ENCODE peak calls at places on chromosomes 11 and 22, in six cellular contexts. Z, D, M, C, W and O are unnamed samples.

GRCh38 chr11:17673951-17674350 is 45.4 kb upstream of the MYOD1 start:
- DNase-seq in Z (no peak), W (no peak), M (no peak), D (peak; percentile 36), C (no peak), O (peak; percentile 73)

GRCh38 chr11:128210148-128210940 is 377.0 kb downstream of the ETS1 start:
- DNase-seq in M (no peak), W (peak; percentile 72), Z (no peak), C (no peak), D (peak; percentile 98), O (peak; percentile 100)

GRCh38 chr11:120878781-120879180 is 145.1 kb upstream of the TBCEL start:
- DNase-seq in Z (no peak), D (no peak), C (no peak), W (no peak), M (no peak), O (no peak)

GRCh38 chr22:37501176-37501609 is 15.0 kb upstream of the MFNG start:
- DNase-seq in M (no peak), D (peak; percentile 47), W (no peak), C (no peak), Z (no peak), O (no peak)

GRCh38 chr11:74388678-74389327 is 9.4 kb downstream of the PGM2L1 start:
- DNase-seq in Z (peak; percentile 43), M (no peak), C (peak; percentile 63), W (no peak), D (peak; percentile 70), O (peak; percentile 87)

GRCh38 chr11:94151903-94152677 is 23.4 kb downstream of the PANX1 start:
- DNase-seq in D (peak; percentile 81), M (peak; percentile 74), W (no peak), C (no peak), Z (no peak), O (peak; percentile 96)

GRCh38 chr11:86341382-86341781 is 33.3 kb upstream of the CCDC81 start:
- DNase-seq in D (no peak), Z (no peak), M (no peak), W (no peak), C (no peak), O (no peak)

GRCh38 chr11:134224710-134225662 is 515 bp downstream of the VPS26B start:
- DNase-seq in D (peak; percentile 25), C (peak; percentile 39), Z (peak; percentile 22), M (peak; percentile 89), W (no peak), O (peak; percentile 51)

GRCh38 chr11:114314096-114314495 is 17.9 kb downstream of the NNMT start:
- DNase-seq in D (no peak), M (no peak), Z (no peak), W (no peak), C (no peak), O (no peak)

GRCh38 chr11:74154621-74155281 is 16.1 kb downstream of the C2CD3 start:
- DNase-seq in C (no peak), D (peak; percentile 11), Z (no peak), M (no peak), W (no peak), O (peak; percentile 98)

DNA sequence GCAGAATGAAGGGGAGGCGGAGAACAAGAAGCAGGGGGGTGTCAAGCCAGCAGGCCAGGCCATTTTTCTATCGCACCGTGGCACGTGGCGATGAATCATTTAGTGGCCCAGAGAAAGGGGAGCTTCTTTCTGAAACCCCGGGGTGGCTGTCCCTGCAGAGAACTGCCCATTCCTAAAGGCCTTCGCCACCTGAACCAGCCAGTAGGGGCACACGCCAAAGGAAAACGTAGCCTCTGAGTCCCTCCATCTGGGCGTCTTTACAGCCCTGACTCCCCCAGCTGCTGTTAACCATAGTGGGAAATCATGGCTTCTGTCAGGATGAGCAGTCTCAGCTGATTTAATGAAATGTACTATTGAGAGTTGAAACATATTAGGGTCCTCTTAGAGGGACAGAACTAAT is 8.9 kb downstream of the ASPHD2 start:
- DNase-seq in C (no peak), M (no peak), W (no peak), D (no peak), Z (no peak), O (no peak)
- H3K27ac ChIP-seq in C (no peak overlapping the region), M (no peak overlapping the region), W (no peak overlapping the region), D (no peak overlapping the region), Z (no peak overlapping the region), O (no peak overlapping the region)

GRCh38 chr22:35611891-35612576 is 5.1 kb downstream of the MB start:
- DNase-seq in D (no peak), W (no peak), Z (no peak), C (peak; percentile 60), M (no peak), O (no peak)
- TF ChIP-seq CTCF in D (no peak), W (no peak), Z (no peak), C (no peak), M (no peak), O (no peak)

DNA sequence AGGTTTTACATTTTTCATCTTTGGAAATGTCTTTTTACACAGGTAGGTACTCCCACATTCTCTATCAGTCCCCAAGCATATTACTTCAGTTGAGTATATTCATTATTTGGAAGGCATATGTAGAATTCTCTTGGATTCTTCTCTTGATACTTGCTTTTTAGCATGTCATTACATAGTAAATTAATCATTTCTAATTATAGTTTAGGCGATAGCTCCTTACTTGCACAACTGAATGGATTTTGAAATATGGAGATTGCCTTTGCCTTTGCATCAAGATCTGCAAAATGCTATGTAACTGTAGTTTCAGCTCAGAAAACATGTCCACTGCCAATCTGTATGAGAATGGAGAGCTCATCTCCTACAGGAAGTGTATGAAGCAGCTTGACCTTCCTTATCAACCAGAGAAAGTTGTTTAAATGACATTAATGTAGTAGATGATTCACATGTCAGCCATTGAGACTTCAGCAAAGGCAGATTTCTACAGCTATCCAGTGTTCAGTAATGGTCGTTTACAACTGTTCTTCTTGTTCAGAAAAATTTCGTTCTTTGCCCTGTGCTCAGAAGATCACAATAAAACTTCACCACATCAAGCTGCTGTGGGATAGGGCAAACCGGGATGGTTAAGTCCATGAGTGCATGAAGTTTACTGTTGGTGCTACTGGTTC is 61.5 kb downstream of the PPP6R3 start:
- DNase-seq in D (no peak), C (no peak), M (no peak), Z (no peak), W (no peak), O (no peak)
- H3K27ac ChIP-seq in D (no peak overlapping the region), C (no peak overlapping the region), M (no peak overlapping the region), Z (no peak overlapping the region), W (no peak overlapping the region), O (no peak overlapping the region)

GRCh38 chr11:47186937-47187681 is 875 bp upstream of the PACSIN3 start:
- DNase-seq in D (peak; percentile 49), W (no peak), Z (peak; percentile 50), M (no peak), C (no peak), O (no peak)

GRCh38 chr11:47185305-47186075 is 744 bp downstream of the PACSIN3 start:
- DNase-seq in M (no peak), W (no peak), D (peak; percentile 40), C (no peak), Z (no peak), O (peak; percentile 84)

GRCh38 chr11:47187723-47188122 is 1.5 kb upstream of the PACSIN3 start:
- DNase-seq in W (no peak), C (no peak), Z (no peak), M (no peak), D (no peak), O (no peak)

GRCh38 chr11:47184711-47185304 is 1.4 kb downstream of the PACSIN3 start:
- DNase-seq in W (no peak), M (no peak), C (no peak), Z (no peak), D (no peak), O (no peak)

GRCh38 chr11:47186076-47186936 is at the start of gene PACSIN3:
- DNase-seq in Z (no peak), D (peak; percentile 60), W (no peak), M (no peak), C (no peak), O (peak; percentile 63)
- TF ChIP-seq CTCF in Z (peak; percentile 14), D (peak; percentile 4), W (no peak), M (no peak), C (no peak), O (no peak)

DNA sequence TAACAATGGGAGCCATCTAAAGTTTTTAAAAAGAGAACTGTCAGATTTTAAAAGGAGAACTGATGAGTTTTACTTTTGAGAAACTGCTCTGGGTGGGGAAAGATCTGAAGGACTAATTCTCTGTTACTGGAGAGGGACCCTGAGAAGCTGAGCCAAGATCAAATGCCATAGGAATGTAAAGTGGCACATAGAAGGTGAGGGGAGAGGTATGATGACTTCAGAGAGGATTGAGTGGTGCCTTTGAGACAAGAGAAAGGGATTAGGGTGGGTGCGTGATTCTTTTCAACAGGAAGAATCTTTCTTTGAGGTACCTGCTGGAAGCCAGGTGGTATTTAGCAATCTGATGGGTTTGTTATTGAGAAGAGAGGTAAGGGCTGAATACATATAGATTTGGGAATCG is 9.0 kb downstream of the CRKL start:
- DNase-seq in M (no peak), C (no peak), Z (no peak), D (no peak), W (no peak), O (no peak)
- H3K27ac ChIP-seq in M (no peak overlapping the region), C (peak overlapping the region; percentile 31), Z (no peak overlapping the region), D (no peak overlapping the region), W (no peak overlapping the region), O (no peak overlapping the region)

DNA sequence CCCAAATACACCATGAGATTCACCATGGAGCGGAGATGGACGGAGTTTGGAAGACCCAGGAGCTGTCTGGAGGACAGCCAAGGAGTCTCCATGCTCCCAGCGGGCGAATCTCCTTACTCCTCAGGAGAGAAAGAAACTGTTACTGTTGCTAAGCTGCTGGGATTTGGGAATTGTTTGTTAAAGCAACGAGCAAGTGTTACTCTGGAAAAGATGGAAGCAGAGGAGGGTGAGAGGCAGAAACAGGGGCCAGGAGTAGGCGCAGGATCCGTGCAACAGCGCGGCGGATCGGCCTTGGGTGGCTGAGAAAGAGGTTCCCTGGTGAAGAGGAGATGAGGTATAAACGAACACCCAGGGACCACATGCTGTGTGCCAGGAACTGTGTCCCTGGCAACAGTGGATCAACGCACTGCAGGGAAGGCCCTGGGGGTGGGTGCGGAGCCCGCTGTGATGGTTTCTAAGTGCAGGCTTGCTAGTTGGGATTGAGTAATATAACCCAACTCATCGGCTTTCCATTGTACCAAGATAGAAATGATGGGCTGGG is 1436.4 kb downstream of the BRD1 start:
- DNase-seq in C (no peak), Z (no peak), M (no peak), W (no peak), D (no peak), O (no peak)
- TF ChIP-seq CTCF in C (no peak), Z (no peak), M (no peak), W (no peak), D (no peak), O (no peak)